ENCODE peak calls at places on chromosome 1, in eight cellular contexts. One of them, this sample, is unnamed.
A peak's percentile ranks its signal among the peaks of the same experiment; 100 is the strongest.

GRCh38 chr1:84698151-84698651 is 7.9 kb upstream of the SSX2IP start:
- DNase-seq in iris pigment epithelial cell: peak; percentile 92
- DNase-seq in activated effector memory CD4-positive, alpha-beta T cell treated with Interleukin-2 at 50 U/mL for 16 hours: no peak
- DNase-seq in activated CD4-positive, alpha-beta T cell treated with anti-CD3 and anti-CD28 coated beads, Interleukin-2, amount 50 U/mL, for 1 hour: no peak
- DNase-seq in stimulated activated naive CD8-positive, alpha-beta T cell treated with anti-CD3 and anti-CD28 coated beads, Interleukin-15, amount 100 ng/mL, for 72 hours: no peak
- DNase-seq in CD8-positive, alpha-beta T cell: no peak
- DNase-seq in left lung: no peak
- DNase-seq in NCI-H1092 treated with DMSO at 0.1 percent for 48 hours: no peak
- DNase-seq in this sample: no peak

GRCh38 chr1:12778061-12778460 is 4.5 kb downstream of the PRAMEF12 start:
- DNase-seq in iris pigment epithelial cell: no peak
- DNase-seq in activated effector memory CD4-positive, alpha-beta T cell treated with Interleukin-2 at 50 U/mL for 16 hours: no peak
- DNase-seq in activated CD4-positive, alpha-beta T cell treated with anti-CD3 and anti-CD28 coated beads, Interleukin-2, amount 50 U/mL, for 1 hour: no peak
- DNase-seq in stimulated activated naive CD8-positive, alpha-beta T cell treated with anti-CD3 and anti-CD28 coated beads, Interleukin-15, amount 100 ng/mL, for 72 hours: no peak
- DNase-seq in CD8-positive, alpha-beta T cell: no peak
- DNase-seq in left lung: no peak
- DNase-seq in NCI-H1092 treated with DMSO at 0.1 percent for 48 hours: no peak
- DNase-seq in this sample: no peak

GRCh38 chr1:3889952-3890351 is 10.1 kb downstream of the C1orf174 start:
- DNase-seq in iris pigment epithelial cell: no peak
- DNase-seq in activated effector memory CD4-positive, alpha-beta T cell treated with Interleukin-2 at 50 U/mL for 16 hours: no peak
- DNase-seq in activated CD4-positive, alpha-beta T cell treated with anti-CD3 and anti-CD28 coated beads, Interleukin-2, amount 50 U/mL, for 1 hour: no peak
- DNase-seq in stimulated activated naive CD8-positive, alpha-beta T cell treated with anti-CD3 and anti-CD28 coated beads, Interleukin-15, amount 100 ng/mL, for 72 hours: no peak
- DNase-seq in CD8-positive, alpha-beta T cell: no peak
- DNase-seq in left lung: no peak
- DNase-seq in NCI-H1092 treated with DMSO at 0.1 percent for 48 hours: no peak
- DNase-seq in this sample: no peak

GRCh38 chr1:65266501-65266900 is 42.8 kb upstream of the DNAJC6 start:
- DNase-seq in iris pigment epithelial cell: no peak
- DNase-seq in activated effector memory CD4-positive, alpha-beta T cell treated with Interleukin-2 at 50 U/mL for 16 hours: no peak
- DNase-seq in activated CD4-positive, alpha-beta T cell treated with anti-CD3 and anti-CD28 coated beads, Interleukin-2, amount 50 U/mL, for 1 hour: no peak
- DNase-seq in stimulated activated naive CD8-positive, alpha-beta T cell treated with anti-CD3 and anti-CD28 coated beads, Interleukin-15, amount 100 ng/mL, for 72 hours: no peak
- DNase-seq in CD8-positive, alpha-beta T cell: no peak
- DNase-seq in left lung: no peak
- DNase-seq in NCI-H1092 treated with DMSO at 0.1 percent for 48 hours: no peak
- DNase-seq in this sample: no peak

GRCh38 chr1:186754542-186755150 is 74.1 kb upstream of the PLA2G4A start:
- DNase-seq in iris pigment epithelial cell: no peak
- DNase-seq in activated effector memory CD4-positive, alpha-beta T cell treated with Interleukin-2 at 50 U/mL for 16 hours: no peak
- DNase-seq in activated CD4-positive, alpha-beta T cell treated with anti-CD3 and anti-CD28 coated beads, Interleukin-2, amount 50 U/mL, for 1 hour: no peak
- DNase-seq in stimulated activated naive CD8-positive, alpha-beta T cell treated with anti-CD3 and anti-CD28 coated beads, Interleukin-15, amount 100 ng/mL, for 72 hours: no peak
- DNase-seq in CD8-positive, alpha-beta T cell: no peak
- DNase-seq in left lung: no peak
- DNase-seq in NCI-H1092 treated with DMSO at 0.1 percent for 48 hours: no peak
- DNase-seq in this sample: no peak

GRCh38 chr1:60487953-60488352 is 414.4 kb upstream of the C1orf87 start:
- DNase-seq in iris pigment epithelial cell: no peak
- DNase-seq in activated effector memory CD4-positive, alpha-beta T cell treated with Interleukin-2 at 50 U/mL for 16 hours: no peak
- DNase-seq in activated CD4-positive, alpha-beta T cell treated with anti-CD3 and anti-CD28 coated beads, Interleukin-2, amount 50 U/mL, for 1 hour: no peak
- DNase-seq in stimulated activated naive CD8-positive, alpha-beta T cell treated with anti-CD3 and anti-CD28 coated beads, Interleukin-15, amount 100 ng/mL, for 72 hours: no peak
- DNase-seq in CD8-positive, alpha-beta T cell: no peak
- DNase-seq in left lung: no peak
- DNase-seq in NCI-H1092 treated with DMSO at 0.1 percent for 48 hours: no peak
- DNase-seq in this sample: no peak

GRCh38 chr1:26696191-26696644 is 403 bp downstream of the ARID1A start:
- DNase-seq in iris pigment epithelial cell: no peak
- DNase-seq in activated effector memory CD4-positive, alpha-beta T cell treated with Interleukin-2 at 50 U/mL for 16 hours: no peak
- DNase-seq in activated CD4-positive, alpha-beta T cell treated with anti-CD3 and anti-CD28 coated beads, Interleukin-2, amount 50 U/mL, for 1 hour: peak; percentile 26
- DNase-seq in stimulated activated naive CD8-positive, alpha-beta T cell treated with anti-CD3 and anti-CD28 coated beads, Interleukin-15, amount 100 ng/mL, for 72 hours: peak; percentile 45
- DNase-seq in CD8-positive, alpha-beta T cell: no peak
- DNase-seq in left lung: no peak
- DNase-seq in NCI-H1092 treated with DMSO at 0.1 percent for 48 hours: no peak
- DNase-seq in this sample: no peak

GRCh38 chr1:40663324-40664166 is 1.9 kb downstream of the RIMS3 start:
- DNase-seq in iris pigment epithelial cell: no peak
- DNase-seq in activated effector memory CD4-positive, alpha-beta T cell treated with Interleukin-2 at 50 U/mL for 16 hours: no peak
- DNase-seq in activated CD4-positive, alpha-beta T cell treated with anti-CD3 and anti-CD28 coated beads, Interleukin-2, amount 50 U/mL, for 1 hour: no peak
- DNase-seq in stimulated activated naive CD8-positive, alpha-beta T cell treated with anti-CD3 and anti-CD28 coated beads, Interleukin-15, amount 100 ng/mL, for 72 hours: no peak
- DNase-seq in CD8-positive, alpha-beta T cell: no peak
- DNase-seq in left lung: no peak
- DNase-seq in NCI-H1092 treated with DMSO at 0.1 percent for 48 hours: peak; percentile 62
- DNase-seq in this sample: no peak

GRCh38 chr1:81967957-81968356 is 167.2 kb downstream of the ADGRL2 start:
- DNase-seq in iris pigment epithelial cell: no peak
- DNase-seq in activated effector memory CD4-positive, alpha-beta T cell treated with Interleukin-2 at 50 U/mL for 16 hours: no peak
- DNase-seq in activated CD4-positive, alpha-beta T cell treated with anti-CD3 and anti-CD28 coated beads, Interleukin-2, amount 50 U/mL, for 1 hour: no peak
- DNase-seq in stimulated activated naive CD8-positive, alpha-beta T cell treated with anti-CD3 and anti-CD28 coated beads, Interleukin-15, amount 100 ng/mL, for 72 hours: no peak
- DNase-seq in CD8-positive, alpha-beta T cell: no peak
- DNase-seq in left lung: no peak
- DNase-seq in NCI-H1092 treated with DMSO at 0.1 percent for 48 hours: no peak
- DNase-seq in this sample: no peak

GRCh38 chr1:58739851-58740466 is 40.1 kb upstream of the MYSM1 start:
- DNase-seq in iris pigment epithelial cell: peak; percentile 62
- DNase-seq in activated effector memory CD4-positive, alpha-beta T cell treated with Interleukin-2 at 50 U/mL for 16 hours: no peak
- DNase-seq in activated CD4-positive, alpha-beta T cell treated with anti-CD3 and anti-CD28 coated beads, Interleukin-2, amount 50 U/mL, for 1 hour: no peak
- DNase-seq in stimulated activated naive CD8-positive, alpha-beta T cell treated with anti-CD3 and anti-CD28 coated beads, Interleukin-15, amount 100 ng/mL, for 72 hours: peak; percentile 20
- DNase-seq in CD8-positive, alpha-beta T cell: no peak
- DNase-seq in left lung: no peak
- DNase-seq in NCI-H1092 treated with DMSO at 0.1 percent for 48 hours: peak; percentile 44
- DNase-seq in this sample: no peak

GRCh38 chr1:27116697-27117096 is 38.2 kb downstream of the SLC9A1 start:
- DNase-seq in iris pigment epithelial cell: peak; percentile 20
- DNase-seq in activated effector memory CD4-positive, alpha-beta T cell treated with Interleukin-2 at 50 U/mL for 16 hours: no peak
- DNase-seq in activated CD4-positive, alpha-beta T cell treated with anti-CD3 and anti-CD28 coated beads, Interleukin-2, amount 50 U/mL, for 1 hour: no peak
- DNase-seq in stimulated activated naive CD8-positive, alpha-beta T cell treated with anti-CD3 and anti-CD28 coated beads, Interleukin-15, amount 100 ng/mL, for 72 hours: no peak
- DNase-seq in CD8-positive, alpha-beta T cell: no peak
- DNase-seq in left lung: no peak
- DNase-seq in NCI-H1092 treated with DMSO at 0.1 percent for 48 hours: no peak
- DNase-seq in this sample: no peak

GRCh38 chr1:70745199-70745598 is 302.4 kb downstream of the PTGER3 start:
- DNase-seq in iris pigment epithelial cell: peak; percentile 6
- DNase-seq in activated effector memory CD4-positive, alpha-beta T cell treated with Interleukin-2 at 50 U/mL for 16 hours: no peak
- DNase-seq in activated CD4-positive, alpha-beta T cell treated with anti-CD3 and anti-CD28 coated beads, Interleukin-2, amount 50 U/mL, for 1 hour: no peak
- DNase-seq in stimulated activated naive CD8-positive, alpha-beta T cell treated with anti-CD3 and anti-CD28 coated beads, Interleukin-15, amount 100 ng/mL, for 72 hours: no peak
- DNase-seq in CD8-positive, alpha-beta T cell: no peak
- DNase-seq in left lung: no peak
- DNase-seq in NCI-H1092 treated with DMSO at 0.1 percent for 48 hours: no peak
- DNase-seq in this sample: no peak

GRCh38 chr1:36857761-36858160 is 176.6 kb downstream of the GRIK3 start:
- DNase-seq in iris pigment epithelial cell: no peak
- DNase-seq in activated effector memory CD4-positive, alpha-beta T cell treated with Interleukin-2 at 50 U/mL for 16 hours: no peak
- DNase-seq in activated CD4-positive, alpha-beta T cell treated with anti-CD3 and anti-CD28 coated beads, Interleukin-2, amount 50 U/mL, for 1 hour: no peak
- DNase-seq in stimulated activated naive CD8-positive, alpha-beta T cell treated with anti-CD3 and anti-CD28 coated beads, Interleukin-15, amount 100 ng/mL, for 72 hours: no peak
- DNase-seq in CD8-positive, alpha-beta T cell: no peak
- DNase-seq in left lung: no peak
- DNase-seq in NCI-H1092 treated with DMSO at 0.1 percent for 48 hours: peak; percentile 51
- DNase-seq in this sample: no peak

GRCh38 chr1:2468041-2468472 is 8.0 kb upstream of the PLCH2 start:
- DNase-seq in iris pigment epithelial cell: no peak
- DNase-seq in activated effector memory CD4-positive, alpha-beta T cell treated with Interleukin-2 at 50 U/mL for 16 hours: peak; percentile 12
- DNase-seq in activated CD4-positive, alpha-beta T cell treated with anti-CD3 and anti-CD28 coated beads, Interleukin-2, amount 50 U/mL, for 1 hour: peak; percentile 50
- DNase-seq in stimulated activated naive CD8-positive, alpha-beta T cell treated with anti-CD3 and anti-CD28 coated beads, Interleukin-15, amount 100 ng/mL, for 72 hours: peak; percentile 24
- DNase-seq in CD8-positive, alpha-beta T cell: peak; percentile 65
- DNase-seq in left lung: no peak
- DNase-seq in NCI-H1092 treated with DMSO at 0.1 percent for 48 hours: no peak
- DNase-seq in this sample: no peak

GRCh38 chr1:5596651-5597050 is 395.6 kb downstream of the NPHP4 start:
- DNase-seq in iris pigment epithelial cell: no peak
- DNase-seq in activated effector memory CD4-positive, alpha-beta T cell treated with Interleukin-2 at 50 U/mL for 16 hours: no peak
- DNase-seq in activated CD4-positive, alpha-beta T cell treated with anti-CD3 and anti-CD28 coated beads, Interleukin-2, amount 50 U/mL, for 1 hour: no peak
- DNase-seq in stimulated activated naive CD8-positive, alpha-beta T cell treated with anti-CD3 and anti-CD28 coated beads, Interleukin-15, amount 100 ng/mL, for 72 hours: no peak
- DNase-seq in CD8-positive, alpha-beta T cell: no peak
- DNase-seq in left lung: no peak
- DNase-seq in NCI-H1092 treated with DMSO at 0.1 percent for 48 hours: no peak
- DNase-seq in this sample: no peak

GRCh38 chr1:80221319-80221718 is 1214.8 kb upstream of the ADGRL4 start:
- DNase-seq in iris pigment epithelial cell: no peak
- DNase-seq in activated effector memory CD4-positive, alpha-beta T cell treated with Interleukin-2 at 50 U/mL for 16 hours: no peak
- DNase-seq in activated CD4-positive, alpha-beta T cell treated with anti-CD3 and anti-CD28 coated beads, Interleukin-2, amount 50 U/mL, for 1 hour: no peak
- DNase-seq in stimulated activated naive CD8-positive, alpha-beta T cell treated with anti-CD3 and anti-CD28 coated beads, Interleukin-15, amount 100 ng/mL, for 72 hours: no peak
- DNase-seq in CD8-positive, alpha-beta T cell: no peak
- DNase-seq in left lung: no peak
- DNase-seq in NCI-H1092 treated with DMSO at 0.1 percent for 48 hours: no peak
- DNase-seq in this sample: no peak

GRCh38 chr1:81287681-81288080 is 513.1 kb upstream of the ADGRL2 start:
- DNase-seq in iris pigment epithelial cell: no peak
- DNase-seq in activated effector memory CD4-positive, alpha-beta T cell treated with Interleukin-2 at 50 U/mL for 16 hours: no peak
- DNase-seq in activated CD4-positive, alpha-beta T cell treated with anti-CD3 and anti-CD28 coated beads, Interleukin-2, amount 50 U/mL, for 1 hour: no peak
- DNase-seq in stimulated activated naive CD8-positive, alpha-beta T cell treated with anti-CD3 and anti-CD28 coated beads, Interleukin-15, amount 100 ng/mL, for 72 hours: no peak
- DNase-seq in CD8-positive, alpha-beta T cell: no peak
- DNase-seq in left lung: no peak
- DNase-seq in NCI-H1092 treated with DMSO at 0.1 percent for 48 hours: no peak
- DNase-seq in this sample: no peak

GRCh38 chr1:175072131-175072941 is 4.7 kb downstream of the TNN start:
- DNase-seq in iris pigment epithelial cell: peak; percentile 85
- DNase-seq in activated effector memory CD4-positive, alpha-beta T cell treated with Interleukin-2 at 50 U/mL for 16 hours: no peak
- DNase-seq in activated CD4-positive, alpha-beta T cell treated with anti-CD3 and anti-CD28 coated beads, Interleukin-2, amount 50 U/mL, for 1 hour: no peak
- DNase-seq in stimulated activated naive CD8-positive, alpha-beta T cell treated with anti-CD3 and anti-CD28 coated beads, Interleukin-15, amount 100 ng/mL, for 72 hours: no peak
- DNase-seq in CD8-positive, alpha-beta T cell: no peak
- DNase-seq in left lung: peak; percentile 62
- DNase-seq in NCI-H1092 treated with DMSO at 0.1 percent for 48 hours: no peak
- DNase-seq in this sample: peak; percentile 29

GRCh38 chr1:196393742-196394141 is 214.5 kb downstream of the KCNT2 start:
- DNase-seq in iris pigment epithelial cell: peak; percentile 85
- DNase-seq in activated effector memory CD4-positive, alpha-beta T cell treated with Interleukin-2 at 50 U/mL for 16 hours: no peak
- DNase-seq in activated CD4-positive, alpha-beta T cell treated with anti-CD3 and anti-CD28 coated beads, Interleukin-2, amount 50 U/mL, for 1 hour: no peak
- DNase-seq in stimulated activated naive CD8-positive, alpha-beta T cell treated with anti-CD3 and anti-CD28 coated beads, Interleukin-15, amount 100 ng/mL, for 72 hours: no peak
- DNase-seq in CD8-positive, alpha-beta T cell: no peak
- DNase-seq in left lung: no peak
- DNase-seq in NCI-H1092 treated with DMSO at 0.1 percent for 48 hours: no peak
- DNase-seq in this sample: no peak

GRCh38 chr1:101967871-101968270 is 28.9 kb downstream of the OLFM3 start:
- DNase-seq in iris pigment epithelial cell: no peak
- DNase-seq in activated effector memory CD4-positive, alpha-beta T cell treated with Interleukin-2 at 50 U/mL for 16 hours: no peak
- DNase-seq in activated CD4-positive, alpha-beta T cell treated with anti-CD3 and anti-CD28 coated beads, Interleukin-2, amount 50 U/mL, for 1 hour: no peak
- DNase-seq in stimulated activated naive CD8-positive, alpha-beta T cell treated with anti-CD3 and anti-CD28 coated beads, Interleukin-15, amount 100 ng/mL, for 72 hours: no peak
- DNase-seq in CD8-positive, alpha-beta T cell: no peak
- DNase-seq in left lung: no peak
- DNase-seq in NCI-H1092 treated with DMSO at 0.1 percent for 48 hours: no peak
- DNase-seq in this sample: no peak

GRCh38 chr1:9078035-9078948 is 8.9 kb upstream of the SLC2A5 start:
- DNase-seq in iris pigment epithelial cell: peak; percentile 85
- DNase-seq in activated effector memory CD4-positive, alpha-beta T cell treated with Interleukin-2 at 50 U/mL for 16 hours: no peak
- DNase-seq in activated CD4-positive, alpha-beta T cell treated with anti-CD3 and anti-CD28 coated beads, Interleukin-2, amount 50 U/mL, for 1 hour: no peak
- DNase-seq in stimulated activated naive CD8-positive, alpha-beta T cell treated with anti-CD3 and anti-CD28 coated beads, Interleukin-15, amount 100 ng/mL, for 72 hours: peak; percentile 23
- DNase-seq in CD8-positive, alpha-beta T cell: no peak
- DNase-seq in left lung: no peak
- DNase-seq in NCI-H1092 treated with DMSO at 0.1 percent for 48 hours: no peak
- DNase-seq in this sample: peak; percentile 46

GRCh38 chr1:3924871-3925655 is 25.0 kb upstream of the C1orf174 start:
- DNase-seq in iris pigment epithelial cell: no peak
- DNase-seq in activated effector memory CD4-positive, alpha-beta T cell treated with Interleukin-2 at 50 U/mL for 16 hours: no peak
- DNase-seq in activated CD4-positive, alpha-beta T cell treated with anti-CD3 and anti-CD28 coated beads, Interleukin-2, amount 50 U/mL, for 1 hour: no peak
- DNase-seq in stimulated activated naive CD8-positive, alpha-beta T cell treated with anti-CD3 and anti-CD28 coated beads, Interleukin-15, amount 100 ng/mL, for 72 hours: no peak
- DNase-seq in CD8-positive, alpha-beta T cell: no peak
- DNase-seq in left lung: no peak
- DNase-seq in NCI-H1092 treated with DMSO at 0.1 percent for 48 hours: no peak
- DNase-seq in this sample: no peak

GRCh38 chr1:110250018-110250417 is 39.9 kb downstream of the KCNC4 start:
- DNase-seq in iris pigment epithelial cell: no peak
- DNase-seq in activated effector memory CD4-positive, alpha-beta T cell treated with Interleukin-2 at 50 U/mL for 16 hours: no peak
- DNase-seq in activated CD4-positive, alpha-beta T cell treated with anti-CD3 and anti-CD28 coated beads, Interleukin-2, amount 50 U/mL, for 1 hour: no peak
- DNase-seq in stimulated activated naive CD8-positive, alpha-beta T cell treated with anti-CD3 and anti-CD28 coated beads, Interleukin-15, amount 100 ng/mL, for 72 hours: no peak
- DNase-seq in CD8-positive, alpha-beta T cell: no peak
- DNase-seq in left lung: no peak
- DNase-seq in NCI-H1092 treated with DMSO at 0.1 percent for 48 hours: no peak
- DNase-seq in this sample: no peak

GRCh38 chr1:27885620-27886352 is 13.4 kb downstream of the THEMIS2 start:
- DNase-seq in iris pigment epithelial cell: no peak
- DNase-seq in activated effector memory CD4-positive, alpha-beta T cell treated with Interleukin-2 at 50 U/mL for 16 hours: no peak
- DNase-seq in activated CD4-positive, alpha-beta T cell treated with anti-CD3 and anti-CD28 coated beads, Interleukin-2, amount 50 U/mL, for 1 hour: no peak
- DNase-seq in stimulated activated naive CD8-positive, alpha-beta T cell treated with anti-CD3 and anti-CD28 coated beads, Interleukin-15, amount 100 ng/mL, for 72 hours: no peak
- DNase-seq in CD8-positive, alpha-beta T cell: no peak
- DNase-seq in left lung: no peak
- DNase-seq in NCI-H1092 treated with DMSO at 0.1 percent for 48 hours: no peak
- DNase-seq in this sample: no peak

GRCh38 chr1:68409426-68409825 is 40.3 kb downstream of the RPE65 start:
- DNase-seq in iris pigment epithelial cell: no peak
- DNase-seq in activated effector memory CD4-positive, alpha-beta T cell treated with Interleukin-2 at 50 U/mL for 16 hours: no peak
- DNase-seq in activated CD4-positive, alpha-beta T cell treated with anti-CD3 and anti-CD28 coated beads, Interleukin-2, amount 50 U/mL, for 1 hour: no peak
- DNase-seq in stimulated activated naive CD8-positive, alpha-beta T cell treated with anti-CD3 and anti-CD28 coated beads, Interleukin-15, amount 100 ng/mL, for 72 hours: no peak
- DNase-seq in CD8-positive, alpha-beta T cell: no peak
- DNase-seq in left lung: no peak
- DNase-seq in NCI-H1092 treated with DMSO at 0.1 percent for 48 hours: no peak
- DNase-seq in this sample: no peak

GRCh38 chr1:217713223-217713622 is 82.1 kb downstream of the SPATA17 start:
- DNase-seq in iris pigment epithelial cell: peak; percentile 55
- DNase-seq in activated effector memory CD4-positive, alpha-beta T cell treated with Interleukin-2 at 50 U/mL for 16 hours: no peak
- DNase-seq in activated CD4-positive, alpha-beta T cell treated with anti-CD3 and anti-CD28 coated beads, Interleukin-2, amount 50 U/mL, for 1 hour: no peak
- DNase-seq in stimulated activated naive CD8-positive, alpha-beta T cell treated with anti-CD3 and anti-CD28 coated beads, Interleukin-15, amount 100 ng/mL, for 72 hours: no peak
- DNase-seq in CD8-positive, alpha-beta T cell: no peak
- DNase-seq in left lung: no peak
- DNase-seq in NCI-H1092 treated with DMSO at 0.1 percent for 48 hours: no peak
- DNase-seq in this sample: no peak

GRCh38 chr1:204989266-204990058 is 53.5 kb upstream of the CNTN2 start:
- DNase-seq in iris pigment epithelial cell: peak; percentile 72
- DNase-seq in activated effector memory CD4-positive, alpha-beta T cell treated with Interleukin-2 at 50 U/mL for 16 hours: peak; percentile 9
- DNase-seq in activated CD4-positive, alpha-beta T cell treated with anti-CD3 and anti-CD28 coated beads, Interleukin-2, amount 50 U/mL, for 1 hour: peak; percentile 47
- DNase-seq in stimulated activated naive CD8-positive, alpha-beta T cell treated with anti-CD3 and anti-CD28 coated beads, Interleukin-15, amount 100 ng/mL, for 72 hours: peak; percentile 70
- DNase-seq in CD8-positive, alpha-beta T cell: peak; percentile 59
- DNase-seq in left lung: peak; percentile 62
- DNase-seq in NCI-H1092 treated with DMSO at 0.1 percent for 48 hours: peak; percentile 63
- DNase-seq in this sample: peak; percentile 31

GRCh38 chr1:160046494-160047115 is 14.8 kb upstream of the PIGM start:
- DNase-seq in iris pigment epithelial cell: peak; percentile 32
- DNase-seq in activated effector memory CD4-positive, alpha-beta T cell treated with Interleukin-2 at 50 U/mL for 16 hours: no peak
- DNase-seq in activated CD4-positive, alpha-beta T cell treated with anti-CD3 and anti-CD28 coated beads, Interleukin-2, amount 50 U/mL, for 1 hour: peak; percentile 27
- DNase-seq in stimulated activated naive CD8-positive, alpha-beta T cell treated with anti-CD3 and anti-CD28 coated beads, Interleukin-15, amount 100 ng/mL, for 72 hours: peak; percentile 46
- DNase-seq in CD8-positive, alpha-beta T cell: peak; percentile 58
- DNase-seq in left lung: no peak
- DNase-seq in NCI-H1092 treated with DMSO at 0.1 percent for 48 hours: peak; percentile 16
- DNase-seq in this sample: peak; percentile 24

GRCh38 chr1:160548960-160549664 is 26.1 kb upstream of the SLAMF6 start:
- DNase-seq in iris pigment epithelial cell: no peak
- DNase-seq in activated effector memory CD4-positive, alpha-beta T cell treated with Interleukin-2 at 50 U/mL for 16 hours: no peak
- DNase-seq in activated CD4-positive, alpha-beta T cell treated with anti-CD3 and anti-CD28 coated beads, Interleukin-2, amount 50 U/mL, for 1 hour: no peak
- DNase-seq in stimulated activated naive CD8-positive, alpha-beta T cell treated with anti-CD3 and anti-CD28 coated beads, Interleukin-15, amount 100 ng/mL, for 72 hours: no peak
- DNase-seq in CD8-positive, alpha-beta T cell: no peak
- DNase-seq in left lung: no peak
- DNase-seq in NCI-H1092 treated with DMSO at 0.1 percent for 48 hours: no peak
- DNase-seq in this sample: peak; percentile 55

GRCh38 chr1:45304311-45305081 is 22.2 kb upstream of the HPDL start:
- DNase-seq in iris pigment epithelial cell: peak; percentile 47
- DNase-seq in activated effector memory CD4-positive, alpha-beta T cell treated with Interleukin-2 at 50 U/mL for 16 hours: no peak
- DNase-seq in activated CD4-positive, alpha-beta T cell treated with anti-CD3 and anti-CD28 coated beads, Interleukin-2, amount 50 U/mL, for 1 hour: no peak
- DNase-seq in stimulated activated naive CD8-positive, alpha-beta T cell treated with anti-CD3 and anti-CD28 coated beads, Interleukin-15, amount 100 ng/mL, for 72 hours: no peak
- DNase-seq in CD8-positive, alpha-beta T cell: no peak
- DNase-seq in left lung: no peak
- DNase-seq in NCI-H1092 treated with DMSO at 0.1 percent for 48 hours: peak; percentile 25
- DNase-seq in this sample: peak; percentile 50

GRCh38 chr1:71463144-71463543 is 382.3 kb upstream of the ZRANB2 start:
- DNase-seq in iris pigment epithelial cell: peak; percentile 1
- DNase-seq in activated effector memory CD4-positive, alpha-beta T cell treated with Interleukin-2 at 50 U/mL for 16 hours: no peak
- DNase-seq in activated CD4-positive, alpha-beta T cell treated with anti-CD3 and anti-CD28 coated beads, Interleukin-2, amount 50 U/mL, for 1 hour: no peak
- DNase-seq in stimulated activated naive CD8-positive, alpha-beta T cell treated with anti-CD3 and anti-CD28 coated beads, Interleukin-15, amount 100 ng/mL, for 72 hours: no peak
- DNase-seq in CD8-positive, alpha-beta T cell: no peak
- DNase-seq in left lung: no peak
- DNase-seq in NCI-H1092 treated with DMSO at 0.1 percent for 48 hours: no peak
- DNase-seq in this sample: no peak

GRCh38 chr1:24872446-24872845 is 57.6 kb downstream of the RUNX3 start:
- DNase-seq in iris pigment epithelial cell: no peak
- DNase-seq in activated effector memory CD4-positive, alpha-beta T cell treated with Interleukin-2 at 50 U/mL for 16 hours: no peak
- DNase-seq in activated CD4-positive, alpha-beta T cell treated with anti-CD3 and anti-CD28 coated beads, Interleukin-2, amount 50 U/mL, for 1 hour: no peak
- DNase-seq in stimulated activated naive CD8-positive, alpha-beta T cell treated with anti-CD3 and anti-CD28 coated beads, Interleukin-15, amount 100 ng/mL, for 72 hours: no peak
- DNase-seq in CD8-positive, alpha-beta T cell: peak; percentile 43
- DNase-seq in left lung: no peak
- DNase-seq in NCI-H1092 treated with DMSO at 0.1 percent for 48 hours: no peak
- DNase-seq in this sample: no peak

GRCh38 chr1:151839457-151840409 is at the start of gene C2CD4D:
- DNase-seq in iris pigment epithelial cell: peak; percentile 16
- DNase-seq in activated effector memory CD4-positive, alpha-beta T cell treated with Interleukin-2 at 50 U/mL for 16 hours: peak; percentile 65
- DNase-seq in activated CD4-positive, alpha-beta T cell treated with anti-CD3 and anti-CD28 coated beads, Interleukin-2, amount 50 U/mL, for 1 hour: peak; percentile 66
- DNase-seq in stimulated activated naive CD8-positive, alpha-beta T cell treated with anti-CD3 and anti-CD28 coated beads, Interleukin-15, amount 100 ng/mL, for 72 hours: peak; percentile 68
- DNase-seq in CD8-positive, alpha-beta T cell: peak; percentile 77
- DNase-seq in left lung: peak; percentile 60
- DNase-seq in NCI-H1092 treated with DMSO at 0.1 percent for 48 hours: peak; percentile 89
- DNase-seq in this sample: peak; percentile 69

GRCh38 chr1:245142171-245142798 is 12.5 kb upstream of the KIF26B start:
- DNase-seq in iris pigment epithelial cell: no peak
- DNase-seq in activated effector memory CD4-positive, alpha-beta T cell treated with Interleukin-2 at 50 U/mL for 16 hours: no peak
- DNase-seq in activated CD4-positive, alpha-beta T cell treated with anti-CD3 and anti-CD28 coated beads, Interleukin-2, amount 50 U/mL, for 1 hour: no peak
- DNase-seq in stimulated activated naive CD8-positive, alpha-beta T cell treated with anti-CD3 and anti-CD28 coated beads, Interleukin-15, amount 100 ng/mL, for 72 hours: no peak
- DNase-seq in CD8-positive, alpha-beta T cell: no peak
- DNase-seq in left lung: no peak
- DNase-seq in NCI-H1092 treated with DMSO at 0.1 percent for 48 hours: no peak
- DNase-seq in this sample: no peak

This sample was measured in GM06990.